ENCODE peak calls at places on chromosomes 11 and 22, in eight cellular contexts. H, C, F, Y, P, J, O and T are unnamed samples.

GRCh38 chr22:30426395-30427353 is 1.1 kb downstream of the MTFP1 start:
- DNase-seq in H (peak; percentile 49), C (peak; percentile 90), F (peak; percentile 80), Y (peak; percentile 79), P (no peak), J (peak; percentile 76), O (peak; percentile 88), T (peak; percentile 88)

GRCh38 chr11:96147186-96147585 is 195.8 kb downstream of the MAML2 start:
- DNase-seq in H (no peak), C (no peak), F (no peak), Y (no peak), P (no peak), J (no peak), O (no peak), T (no peak)

GRCh38 chr22:42930810-42931420 is 73.8 kb upstream of the ARFGAP3 start:
- DNase-seq in H (no peak), C (no peak), F (peak; percentile 79), Y (peak; percentile 64), P (no peak), J (peak; percentile 57), O (no peak), T (peak; percentile 41)

GRCh38 chr11:111975076-111975806 is 38.1 kb downstream of the DIXDC1 start:
- DNase-seq in H (no peak), C (no peak), F (no peak), Y (no peak), P (no peak), J (peak; percentile 40), O (peak; percentile 22), T (peak; percentile 21)

GRCh38 chr22:33577862-33578411 is 342.3 kb downstream of the LARGE1 start:
- DNase-seq in H (no peak), C (no peak), F (no peak), Y (peak; percentile 51), P (no peak), J (no peak), O (no peak), T (no peak)

GRCh38 chr11:47606731-47607130 is 12.5 kb upstream of the C1QTNF4 start:
- DNase-seq in H (no peak), C (no peak), F (no peak), Y (no peak), P (no peak), J (peak; percentile 34), O (no peak), T (no peak)

GRCh38 chr11:123569387-123569786 is 85.0 kb downstream of the SCN3B start:
- DNase-seq in H (no peak), C (no peak), F (no peak), Y (no peak), P (no peak), J (no peak), O (no peak), T (no peak)

GRCh38 chr22:35882226-35883027 is 146.2 kb downstream of the RBFOX2 start:
- DNase-seq in H (no peak), C (no peak), F (no peak), Y (no peak), P (no peak), J (no peak), O (peak; percentile 43), T (no peak)

GRCh38 chr11:8906629-8907028 is 4.4 kb upstream of the AKIP1 start:
- DNase-seq in H (no peak), C (no peak), F (no peak), Y (peak; percentile 73), P (peak; percentile 50), J (no peak), O (peak; percentile 74), T (peak; percentile 59)

GRCh38 chr11:125343732-125344131 is 152.3 kb downstream of the FEZ1 start:
- DNase-seq in H (no peak), C (no peak), F (no peak), Y (no peak), P (no peak), J (no peak), O (no peak), T (no peak)

GRCh38 chr11:59574467-59574866 is 41.1 kb downstream of the OSBP start:
- DNase-seq in H (no peak), C (no peak), F (no peak), Y (no peak), P (peak; percentile 17), J (no peak), O (peak; percentile 33), T (no peak)

GRCh38 chr22:19806213-19807160 is 45.9 kb downstream of the TBX1 start:
- DNase-seq in H (no peak), C (no peak), F (peak; percentile 45), Y (no peak), P (no peak), J (no peak), O (no peak), T (no peak)

GRCh38 chr11:129364143-129364654 is 11.4 kb upstream of the BARX2 start:
- DNase-seq in H (no peak), C (peak; percentile 70), F (peak; percentile 85), Y (peak; percentile 72), P (peak; percentile 55), J (peak; percentile 69), O (peak; percentile 79), T (peak; percentile 84)

GRCh38 chr11:73152861-73153483 is 10.9 kb upstream of the FCHSD2 start:
- DNase-seq in H (peak; percentile 11), C (peak; percentile 46), F (no peak), Y (no peak), P (no peak), J (no peak), O (no peak), T (no peak)

GRCh38 chr11:107598225-107599139 is 7.5 kb downstream of the ELMOD1 start:
- DNase-seq in H (no peak), C (no peak), F (no peak), Y (no peak), P (no peak), J (no peak), O (no peak), T (peak; percentile 48)

GRCh38 chr22:39677967-39678366 is 107.4 kb downstream of the CACNA1I start:
- DNase-seq in H (no peak), C (no peak), F (no peak), Y (no peak), P (no peak), J (no peak), O (no peak), T (no peak)

GRCh38 chr11:125202362-125202880 is 37.9 kb downstream of the PKNOX2 start:
- DNase-seq in H (no peak), C (no peak), F (no peak), Y (no peak), P (no peak), J (no peak), O (no peak), T (no peak)

GRCh38 chr11:75352417-75353206 is 1.2 kb upstream of the ARRB1 start:
- DNase-seq in H (no peak), C (no peak), F (no peak), Y (no peak), P (no peak), J (no peak), O (no peak), T (no peak)

GRCh38 chr22:38347181-38347943 is 30.1 kb upstream of the CSNK1E start:
- DNase-seq in H (no peak), C (no peak), F (no peak), Y (no peak), P (no peak), J (no peak), O (no peak), T (no peak)

GRCh38 chr22:16810188-16810802 is 14.9 kb downstream of the XKR3 start:
- DNase-seq in H (no peak), C (no peak), F (no peak), Y (no peak), P (no peak), J (no peak), O (no peak), T (peak; percentile 17)

GRCh38 chr22:31579835-31580242 is 82.2 kb downstream of the PISD start:
- DNase-seq in H (no peak), C (no peak), F (peak; percentile 76), Y (no peak), P (no peak), J (no peak), O (no peak), T (no peak)

GRCh38 chr22:19996694-19997384 is 19.8 kb downstream of the ARVCF start:
- DNase-seq in H (no peak), C (no peak), F (no peak), Y (no peak), P (no peak), J (no peak), O (no peak), T (no peak)

GRCh38 chr22:30251661-30252226 is 5.2 kb upstream of the LIF start:
- DNase-seq in H (no peak), C (no peak), F (no peak), Y (peak; percentile 92), P (no peak), J (peak; percentile 54), O (peak; percentile 51), T (no peak)

GRCh38 chr11:46273511-46274205 is 3.8 kb upstream of the CREB3L1 start:
- DNase-seq in H (no peak), C (no peak), F (peak; percentile 29), Y (no peak), P (no peak), J (no peak), O (peak; percentile 28), T (no peak)

GRCh38 chr11:78957481-78958245 is 383.0 kb upstream of the NARS2 start:
- DNase-seq in H (no peak), C (no peak), F (no peak), Y (no peak), P (no peak), J (no peak), O (peak; percentile 29), T (no peak)

GRCh38 chr11:36238881-36239280 is 50.3 kb downstream of the COMMD9 start:
- DNase-seq in H (no peak), C (no peak), F (no peak), Y (no peak), P (no peak), J (no peak), O (peak; percentile 52), T (no peak)

GRCh38 chr11:83257638-83258229 is 28.4 kb downstream of the CCDC90B start:
- DNase-seq in H (no peak), C (no peak), F (no peak), Y (peak; percentile 80), P (peak; percentile 58), J (no peak), O (peak; percentile 49), T (peak; percentile 59)

GRCh38 chr22:20885017-20885556 is 26.3 kb downstream of the SNAP29 start:
- DNase-seq in H (no peak), C (no peak), F (no peak), Y (no peak), P (no peak), J (no peak), O (no peak), T (no peak)

GRCh38 chr22:44181033-44181911 is 547 bp downstream of the PARVG start:
- DNase-seq in H (no peak), C (peak; percentile 52), F (no peak), Y (no peak), P (no peak), J (no peak), O (no peak), T (no peak)

GRCh38 chr11:70333206-70333605 is 62.7 kb downstream of the PPFIA1 start:
- DNase-seq in H (no peak), C (no peak), F (no peak), Y (no peak), P (no peak), J (no peak), O (no peak), T (no peak)

GRCh38 chr11:110478410-110478809 is 48.7 kb downstream of the FDX1 start:
- DNase-seq in H (no peak), C (no peak), F (no peak), Y (no peak), P (no peak), J (no peak), O (no peak), T (no peak)

GRCh38 chr11:1116104-1116503 is 41.4 kb downstream of the MUC2 start:
- DNase-seq in H (no peak), C (no peak), F (no peak), Y (no peak), P (no peak), J (no peak), O (no peak), T (no peak)

GRCh38 chr22:45602824-45603301 is 68.8 kb upstream of the ATXN10 start:
- DNase-seq in H (no peak), C (no peak), F (peak; percentile 84), Y (peak; percentile 8), P (peak; percentile 86), J (no peak), O (peak; percentile 61), T (peak; percentile 92)